ENCODE peak calls at places on chromosomes 4 and X, in six cellular contexts. K, B, L, M, Q and C are unnamed samples.

GRCh38 chr4:176883681-176884418 is 91.1 kb upstream of the VEGFC start:
- DNase-seq in B (no peak), K (no peak), Q (no peak), M (no peak), L (no peak), C (peak; percentile 30)

GRCh38 chrX:151753313-151754041 is 18.9 kb downstream of the CNGA2 start:
- DNase-seq in M (no peak), L (peak; percentile 50), K (peak; percentile 64), Q (peak; percentile 60), B (peak; percentile 14), C (peak; percentile 75)

GRCh38 chrX:123988423-123989116 is 27.1 kb downstream of the STAG2 start:
- DNase-seq in B (no peak), M (no peak), K (no peak), L (no peak), Q (no peak), C (no peak)

GRCh38 chr4:183797445-183798248 is 107.5 kb upstream of the STOX2 start:
- DNase-seq in L (peak; percentile 47), M (no peak), B (no peak), K (peak; percentile 28), Q (peak; percentile 60), C (peak; percentile 24)

GRCh38 chr4:154064244-154064643 is 275.4 kb upstream of the SFRP2 start:
- DNase-seq in B (no peak), L (no peak), Q (peak; percentile 13), K (no peak), M (no peak), C (no peak)

GRCh38 chrX:69000857-69001256 is 164.4 kb downstream of the PJA1 start:
- DNase-seq in B (no peak), L (no peak), M (no peak), Q (no peak), K (no peak), C (no peak)

GRCh38 chr4:147724468-147725201 is 7.3 kb upstream of the ARHGAP10 start:
- DNase-seq in Q (no peak), K (no peak), M (no peak), B (no peak), L (no peak), C (no peak)

GRCh38 chr4:97984545-97985131 is 158.6 kb downstream of the STPG2 start:
- DNase-seq in M (no peak), B (no peak), Q (peak; percentile 32), K (no peak), L (no peak), C (no peak)

GRCh38 chrX:31600823-31601222 is 529.0 kb upstream of the FTHL17 start:
- DNase-seq in B (no peak), L (no peak), M (no peak), K (no peak), Q (no peak), C (no peak)